ENCODE peak calls at places on chromosome 1, in seven cellular contexts. G is AG10803, L is upper lobe of right lung, R is GM23338, C is fibroblast of the aortic adventitia, I is IMR-90, H is endothelial cell. P is an unnamed sample.

GRCh38 chr1:157490337-157491165 is 61.8 kb downstream of the FCRL5 start:
- DNase-seq in G (peak), I (peak), C (peak), R (peak), H (peak), L (peak), P (peak)

GRCh38 chr1:168340796-168341510 is 60.3 kb downstream of the TBX19 start:
- DNase-seq in H (no peak), R (no peak), I (no peak), L (no peak), G (no peak), C (no peak), P (no peak)

GRCh38 chr1:8027748-8028631 is 1.9 kb upstream of the ERRFI1 start:
- DNase-seq in C (peak), R (no peak), H (no peak), L (no peak), G (peak), I (peak), P (no peak)

GRCh38 chr1:18959591-18959990 is 3.1 kb upstream of the IFFO2 start:
- DNase-seq in G (no peak), I (no peak), R (no peak), H (no peak), C (no peak), L (no peak), P (no peak)

GRCh38 chr1:92749024-92749634 is 35.8 kb downstream of the EVI5 start:
- DNase-seq in R (peak), C (peak), I (peak), G (peak), H (no peak), L (no peak), P (no peak)

GRCh38 chr1:212478467-212479025 is 45.8 kb downstream of the NENF start:
- DNase-seq in C (no peak), G (no peak), H (no peak), R (no peak), L (peak), I (no peak), P (no peak)

GRCh38 chr1:199646761-199647160 is 380.7 kb upstream of the NR5A2 start:
- DNase-seq in G (no peak), H (no peak), I (no peak), L (no peak), C (no peak), R (no peak), P (no peak)

GRCh38 chr1:229344937-229345684 is 2.3 kb upstream of the CCSAP start:
- DNase-seq in L (no peak), C (peak), I (peak), R (no peak), G (peak), H (no peak), P (no peak)

GRCh38 chr1:246591958-246592357 is 25.7 kb downstream of the CNST start:
- DNase-seq in R (no peak), G (peak), H (no peak), I (no peak), C (no peak), L (no peak), P (no peak)

GRCh38 chr1:110433803-110434202 is 17.1 kb upstream of the PROK1 start:
- DNase-seq in C (peak), R (peak), H (peak), I (peak), G (peak), L (peak), P (no peak)

GRCh38 chr1:200129480-200129879 is 102.0 kb downstream of the NR5A2 start:
- DNase-seq in C (no peak), R (peak), I (no peak), H (no peak), G (no peak), L (no peak), P (peak)

GRCh38 chr1:206521002-206521585 is 13.8 kb downstream of the RASSF5 start:
- DNase-seq in G (no peak), R (no peak), L (peak), C (no peak), H (no peak), I (no peak), P (no peak)

GRCh38 chr1:212529211-212529731 is 79.3 kb upstream of the ATF3 start:
- DNase-seq in I (peak), R (no peak), L (no peak), G (peak), C (peak), H (no peak), P (no peak)

GRCh38 chr1:111195002-111195684 is 5.3 kb downstream of the DENND2D start:
- DNase-seq in R (no peak), C (no peak), I (peak), L (no peak), G (no peak), H (no peak), P (no peak)

GRCh38 chr1:111989531-111990025 is at the start of gene KCND3:
- DNase-seq in H (peak), G (peak), L (peak), C (no peak), I (peak), R (peak), P (no peak)

GRCh38 chr1:112629256-112629655 is 9.6 kb downstream of the CAPZA1 start:
- DNase-seq in R (no peak), I (no peak), G (no peak), H (no peak), C (no peak), L (no peak), P (no peak)

GRCh38 chr1:85060038-85060437 is 11.7 kb upstream of the MCOLN3 start:
- DNase-seq in L (no peak), R (no peak), H (no peak), G (no peak), I (no peak), C (no peak), P (no peak)

GRCh38 chr1:236568285-236568894 is 35.9 kb downstream of the HEATR1 start:
- DNase-seq in G (peak), R (no peak), I (peak), L (no peak), C (peak), H (no peak), P (no peak)

GRCh38 chr1:9417695-9418094 is 121.6 kb upstream of the SLC25A33 start:
- DNase-seq in H (no peak), L (no peak), R (no peak), G (no peak), C (no peak), I (no peak), P (no peak)

DNA sequence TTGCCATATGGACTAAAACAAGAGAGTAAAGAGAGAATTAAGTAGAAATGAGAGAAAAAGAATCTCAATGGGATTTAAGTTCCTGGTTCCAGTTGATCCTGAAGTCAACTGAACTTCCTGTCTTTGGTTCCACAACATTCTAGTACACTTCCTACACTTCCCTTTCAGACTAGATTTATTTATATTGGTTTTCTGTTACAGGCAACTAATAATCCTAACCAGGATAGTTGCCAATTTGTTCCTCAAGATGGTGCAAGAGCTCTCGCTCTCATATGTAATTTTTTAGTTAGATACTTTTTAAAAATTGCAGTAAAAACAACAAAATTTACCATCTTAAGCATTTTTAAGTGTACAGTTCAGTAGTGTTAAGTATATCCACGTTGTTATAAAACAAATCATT is 28.8 kb upstream of the TRIM45 start:
- DNase-seq in I (peak), L (no peak), R (no peak), C (peak), H (no peak), G (peak), P (no peak)
- TF ChIP-seq CTCF in I (peak), L (no peak), R (no peak), C (no peak), H (no peak), G (no peak), P (no peak)

GRCh38 chr1:187999973-188000372 is 1171.2 kb downstream of the PLA2G4A start:
- DNase-seq in H (no peak), C (no peak), I (peak), G (no peak), R (peak), L (no peak), P (no peak)
- TF ChIP-seq CTCF in H (no peak), C (no peak), I (peak), G (no peak), R (peak), L (no peak), P (no peak)

GRCh38 chr1:59779949-59780348 is 34.8 kb upstream of the HOOK1 start:
- DNase-seq in I (no peak), H (no peak), L (no peak), G (no peak), R (peak), C (no peak), P (no peak)
- TF ChIP-seq CTCF in I (no peak), H (peak), L (no peak), G (no peak), R (peak), C (no peak), P (no peak)

GRCh38 chr1:53722025-53722424 is 16.9 kb downstream of the GLIS1 start:
- DNase-seq in R (no peak), L (no peak), G (no peak), H (no peak), C (peak), I (peak), P (no peak)

GRCh38 chr1:53728196-53728595 is 10.8 kb downstream of the GLIS1 start:
- DNase-seq in I (no peak), R (no peak), L (no peak), G (no peak), C (no peak), H (no peak), P (no peak)

GRCh38 chr1:53726009-53726600 is 12.9 kb downstream of the GLIS1 start:
- DNase-seq in L (no peak), G (no peak), H (no peak), I (no peak), R (no peak), C (no peak), P (no peak)

GRCh38 chr1:53727461-53727860 is 11.5 kb downstream of the GLIS1 start:
- DNase-seq in R (no peak), C (no peak), H (no peak), I (no peak), G (no peak), L (no peak), P (no peak)

GRCh38 chr1:53725238-53725689 is 13.7 kb downstream of the GLIS1 start:
- DNase-seq in I (peak), R (peak), C (peak), L (no peak), H (peak), G (no peak), P (no peak)
- TF ChIP-seq CTCF in I (peak), R (peak), C (peak), L (no peak), H (no peak), G (no peak), P (no peak)

GRCh38 chr1:50329332-50329932 is 93.8 kb downstream of the DMRTA2 start:
- DNase-seq in R (peak), I (no peak), H (no peak), L (no peak), C (peak), G (no peak), P (no peak)
- TF ChIP-seq CTCF in R (peak), I (no peak), H (no peak), L (no peak), C (no peak), G (no peak), P (no peak)

GRCh38 chr1:46198026-46198826 is at the start of gene POMGNT1:
- DNase-seq in I (peak), R (peak), G (peak), H (peak), L (peak), C (peak), P (peak)
- TF ChIP-seq CTCF in I (peak), R (peak), G (peak), H (no peak), L (no peak), C (no peak), P (no peak)

GRCh38 chr1:174883361-174883760 is 116.4 kb upstream of the CACYBP start:
- DNase-seq in G (peak), H (no peak), C (peak), I (peak), L (no peak), R (peak), P (no peak)
- TF ChIP-seq CTCF in G (peak), H (no peak), C (no peak), I (peak), L (no peak), R (peak), P (no peak)

GRCh38 chr1:239084459-239085080 is 301.8 kb upstream of the CHRM3 start:
- DNase-seq in L (no peak), I (no peak), C (no peak), G (no peak), H (no peak), R (peak), P (no peak)
- TF ChIP-seq CTCF in L (no peak), I (no peak), C (no peak), G (no peak), H (no peak), R (peak), P (no peak)

DNA sequence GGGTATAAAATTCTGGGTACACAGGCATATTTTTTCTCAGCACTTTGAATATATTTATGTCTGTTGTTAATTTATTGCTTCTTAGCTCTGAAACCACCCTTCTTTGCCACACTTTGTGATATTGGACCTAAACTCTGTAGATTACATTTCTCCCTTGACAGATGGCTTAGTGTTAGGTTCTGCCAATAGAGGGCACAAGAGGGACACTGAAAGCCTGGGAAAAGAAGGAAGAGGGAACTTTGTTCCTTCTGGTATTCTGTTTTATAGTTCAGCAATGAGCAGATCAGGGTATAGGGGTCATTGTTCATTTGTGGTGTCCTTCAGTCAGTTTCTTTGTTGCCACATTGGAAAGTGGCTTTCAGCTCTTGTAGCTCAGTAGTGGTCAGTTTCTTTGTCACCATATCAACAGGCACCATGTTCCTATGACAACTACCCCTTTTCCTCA is 423.5 kb upstream of the PROX1 start:
- DNase-seq in G (no peak), I (no peak), R (peak), H (peak), C (no peak), L (no peak), P (no peak)
- TF ChIP-seq CTCF in G (no peak), I (no peak), R (peak), H (peak), C (no peak), L (peak), P (no peak)

DNA sequence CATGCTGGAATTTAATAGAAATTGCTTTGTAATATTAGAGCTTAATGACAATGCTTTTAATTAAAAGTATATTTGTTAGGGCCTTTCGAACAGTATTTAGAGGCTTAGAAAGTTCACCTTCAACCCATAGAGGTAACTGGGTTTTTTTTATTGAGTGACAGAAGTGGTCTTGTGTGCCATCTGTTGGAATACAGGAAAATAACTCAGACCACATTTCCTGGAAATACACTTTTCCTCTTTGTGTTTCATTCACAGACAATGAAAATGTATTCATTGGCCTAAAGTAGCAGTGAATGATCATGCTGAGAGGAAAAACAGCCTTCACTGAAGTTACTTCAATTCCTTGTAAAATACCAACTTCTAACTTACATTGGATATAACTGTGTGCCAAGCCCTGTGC is 83.6 kb upstream of the L1TD1 start:
- DNase-seq in H (no peak), R (no peak), I (no peak), L (no peak), G (no peak), C (no peak), P (no peak)
- TF ChIP-seq CTCF in H (no peak), R (peak), I (no peak), L (no peak), G (no peak), C (no peak), P (no peak)

P was measured in natural killer cell.